ENCODE peak calls at places on chromosomes 12 and 14, in ten cellular contexts. J, M, Z, H, T, X, N, R, G and W are unnamed samples.

GRCh38 chr12:3313655-3314305 is 177.2 kb upstream of the PRMT8 start:
- DNase-seq in J (no peak), M (no peak), Z (peak), H (peak), T (no peak), X (no peak), N (no peak), R (peak), G (no peak), W (no peak)

GRCh38 chr14:100525615-100526014 is 61.6 kb downstream of the BEGAIN start:
- DNase-seq in J (no peak), M (peak), Z (peak), H (peak), T (no peak), X (no peak), N (no peak), R (no peak), G (no peak), W (no peak)

GRCh38 chr12:32536000-32536345 is 136.6 kb downstream of the FGD4 start:
- DNase-seq in J (no peak), M (no peak), Z (no peak), H (no peak), T (no peak), X (no peak), N (no peak), R (no peak), G (no peak), W (no peak)

GRCh38 chr14:59634617-59635016 is 58.0 kb upstream of the CCDC175 start:
- DNase-seq in J (no peak), M (no peak), Z (no peak), H (no peak), T (no peak), X (no peak), N (no peak), R (no peak), G (no peak), W (no peak)

GRCh38 chr12:31728289-31728916 is 418 bp downstream of the AMN1 start:
- DNase-seq in J (no peak), M (no peak), Z (peak), H (no peak), T (no peak), X (no peak), N (no peak), R (peak), G (no peak), W (no peak)

GRCh38 chr12:52173526-52173925 is 18.3 kb downstream of the KRT80 start:
- DNase-seq in J (no peak), M (no peak), Z (no peak), H (no peak), T (no peak), X (no peak), N (no peak), R (no peak), G (no peak), W (no peak)

GRCh38 chr14:74886001-74886400 is 4.3 kb downstream of the DLST start:
- DNase-seq in J (no peak), M (no peak), Z (no peak), H (no peak), T (no peak), X (no peak), N (peak), R (peak), G (no peak), W (no peak)

GRCh38 chr14:100383727-100384158 is 60.6 kb downstream of the SLC25A47 start:
- DNase-seq in J (peak), M (peak), Z (peak), H (peak), T (peak), X (peak), N (no peak), R (peak), G (peak), W (no peak)

GRCh38 chr12:106889950-106890626 is 65.6 kb upstream of the TMEM263 start:
- DNase-seq in J (no peak), M (no peak), Z (no peak), H (no peak), T (no peak), X (no peak), N (no peak), R (no peak), G (no peak), W (no peak)

GRCh38 chr14:68789798-68790655 is 2.8 kb downstream of the ZFP36L1 start:
- DNase-seq in J (peak), M (peak), Z (no peak), H (no peak), T (peak), X (no peak), N (no peak), R (no peak), G (no peak), W (peak)

GRCh38 chr14:40847496-40847895 is 759.2 kb upstream of the LRFN5 start:
- DNase-seq in J (no peak), M (no peak), Z (no peak), H (no peak), T (no peak), X (no peak), N (no peak), R (peak), G (no peak), W (no peak)

GRCh38 chr12:53985900-53986685 is 1.1 kb downstream of the HOXC10 start:
- DNase-seq in J (no peak), M (no peak), Z (peak), H (no peak), T (no peak), X (no peak), N (no peak), R (no peak), G (no peak), W (no peak)

GRCh38 chr12:4991373-4991772 is 52.3 kb upstream of the KCNA5 start:
- DNase-seq in J (no peak), M (no peak), Z (no peak), H (no peak), T (no peak), X (no peak), N (no peak), R (no peak), G (no peak), W (no peak)

GRCh38 chr14:94853920-94854319 is 84.0 kb upstream of the GSC start:
- DNase-seq in J (no peak), M (no peak), Z (no peak), H (no peak), T (no peak), X (no peak), N (no peak), R (no peak), G (no peak), W (no peak)

GRCh38 chr12:52860102-52860838 is 11.5 kb upstream of the KRT78 start:
- DNase-seq in J (no peak), M (no peak), Z (no peak), H (no peak), T (no peak), X (no peak), N (no peak), R (peak), G (no peak), W (no peak)

GRCh38 chr14:24692382-24693352 is 58.7 kb upstream of the GZMB start:
- DNase-seq in J (peak), M (peak), Z (no peak), H (no peak), T (no peak), X (peak), N (no peak), R (no peak), G (no peak), W (no peak)